ENCODE peak calls at places on chromosome 13, in five cellular contexts. H is T-helper 1 cell, T is non-pigmented ciliary epithelial cell, N is cardiac muscle cell, F is mucosa of descending colon. Y is an unnamed sample.

GRCh38 chr13:113952983-113953520 is 20.8 kb downstream of the C13orf46 start:
- DNase-seq in N (no peak), F (no peak), T (no peak), H (no peak), Y (no peak)

GRCh38 chr13:75391432-75392100 is 90.4 kb downstream of the TBC1D4 start:
- DNase-seq in T (no peak), F (no peak), N (no peak), H (no peak), Y (no peak)

GRCh38 chr13:36848228-36848982 is 29.4 kb downstream of the RFXAP start:
- DNase-seq in N (no peak), F (peak; percentile 27), H (no peak), T (no peak), Y (no peak)

GRCh38 chr13:30107536-30108136 is 199.7 kb downstream of the KATNAL1 start:
- DNase-seq in T (no peak), H (no peak), F (peak; percentile 38), N (no peak), Y (no peak)

GRCh38 chr13:68813397-68813796 is 1294.2 kb upstream of the ATXN8OS start:
- DNase-seq in T (no peak), F (no peak), H (no peak), N (peak; percentile 49), Y (no peak)

GRCh38 chr13:113645329-113645728 is 12.7 kb downstream of the ATP4B start:
- DNase-seq in T (no peak), F (no peak), H (no peak), N (no peak), Y (no peak)

GRCh38 chr13:20230913-20231838 is 943 bp downstream of the GJB6 start:
- DNase-seq in N (no peak), H (no peak), F (no peak), T (no peak), Y (no peak)

GRCh38 chr13:20714563-20715339 is 11.3 kb downstream of the IL17D start:
- DNase-seq in F (peak; percentile 10), N (no peak), T (no peak), H (no peak), Y (peak; percentile 59)

GRCh38 chr13:99366075-99366987 is 59.1 kb upstream of the GPR183 start:
- DNase-seq in N (no peak), F (no peak), T (no peak), H (no peak), Y (no peak)

GRCh38 chr13:112247471-112248405 is 128.4 kb upstream of the SPACA7 start:
- DNase-seq in T (no peak), F (no peak), H (no peak), N (no peak), Y (no peak)

GRCh38 chr13:50075619-50076097 is 60.4 kb downstream of the KCNRG start:
- DNase-seq in T (no peak), H (no peak), N (no peak), F (no peak), Y (no peak)

GRCh38 chr13:111177081-111177711 is 62.1 kb downstream of the ARHGEF7 start:
- DNase-seq in N (peak; percentile 19), H (peak; percentile 63), T (no peak), F (peak; percentile 42), Y (peak; percentile 22)

GRCh38 chr13:104320446-104320845 is 1254.2 kb upstream of the SLC10A2 start:
- DNase-seq in H (no peak), F (no peak), N (no peak), T (no peak), Y (no peak)

GRCh38 chr13:19962894-19963293 is 4.4 kb downstream of the ZMYM2 start:
- DNase-seq in H (no peak), N (no peak), F (no peak), T (no peak), Y (no peak)

GRCh38 chr13:73708393-73708985 is 425.7 kb downstream of the KLF12 start:
- DNase-seq in N (peak; percentile 68), F (peak; percentile 82), H (peak; percentile 36), T (peak; percentile 24), Y (peak; percentile 68)

GRCh38 chr13:28415994-28416411 is 78.9 kb downstream of the FLT1 start:
- DNase-seq in H (no peak), T (no peak), N (no peak), F (no peak), Y (no peak)

GRCh38 chr13:46119883-46120614 is 15.2 kb upstream of the CPB2 start:
- DNase-seq in T (peak; percentile 57), N (no peak), F (no peak), H (no peak), Y (no peak)

GRCh38 chr13:42109957-42110356 is 61.5 kb downstream of the DGKH start:
- DNase-seq in T (no peak), H (no peak), N (peak; percentile 4), F (no peak), Y (no peak)

GRCh38 chr13:29546662-29547061 is 48.8 kb downstream of the SLC7A1 start:
- DNase-seq in F (no peak), N (no peak), H (no peak), T (no peak), Y (no peak)

GRCh38 chr13:83881917-83882625 is at the start of gene SLITRK1:
- DNase-seq in F (peak; percentile 3), T (no peak), H (no peak), N (peak; percentile 91), Y (no peak)

GRCh38 chr13:33845572-33846305 is 27.8 kb downstream of the RFC3 start:
- DNase-seq in H (no peak), N (no peak), T (no peak), F (no peak), Y (no peak)

Y was measured in tibial nerve.